ENCODE peak calls at places on chromosomes 13 and 19, in five cellular contexts. One of them, this sample, is unnamed.

GRCh38 chr19:13843104-13843921 is 33.6 kb upstream of the NANOS3 start:
- DNase-seq in K562: no peak
- DNase-seq in H1: peak
- DNase-seq in HepG2: no peak
- DNase-seq in GM12878: no peak
- DNase-seq in this sample: peak

GRCh38 chr13:114264886-114265611 is 16.4 kb upstream of the UPF3A start:
- DNase-seq in K562: no peak
- DNase-seq in H1: no peak
- DNase-seq in HepG2: no peak
- DNase-seq in GM12878: no peak
- DNase-seq in this sample: no peak

GRCh38 chr13:36571444-36571843 is 102.4 kb upstream of the SERTM1 start:
- DNase-seq in K562: no peak
- DNase-seq in H1: no peak
- DNase-seq in HepG2: no peak
- DNase-seq in GM12878: no peak
- DNase-seq in this sample: no peak

GRCh38 chr19:2048959-2049740 is 1.9 kb downstream of the MKNK2 start:
- DNase-seq in K562: no peak
- DNase-seq in H1: no peak
- DNase-seq in HepG2: no peak
- DNase-seq in GM12878: no peak
- DNase-seq in this sample: no peak

GRCh38 chr13:47798906-47799305 is 202.2 kb downstream of the SUCLA2 start:
- DNase-seq in K562: no peak
- DNase-seq in H1: no peak
- DNase-seq in HepG2: peak
- DNase-seq in GM12878: no peak
- DNase-seq in this sample: peak

GRCh38 chr13:47459512-47459911 is 541.6 kb downstream of the SUCLA2 start:
- DNase-seq in K562: no peak
- DNase-seq in H1: no peak
- DNase-seq in HepG2: no peak
- DNase-seq in GM12878: no peak
- DNase-seq in this sample: peak

GRCh38 chr19:12788682-12789097 is 2.6 kb upstream of the JUNB start:
- DNase-seq in K562: no peak
- DNase-seq in H1: no peak
- DNase-seq in HepG2: peak
- DNase-seq in GM12878: peak
- DNase-seq in this sample: peak

GRCh38 chr13:36766295-36766694 is 52.7 kb upstream of the RFXAP start:
- DNase-seq in K562: no peak
- DNase-seq in H1: no peak
- DNase-seq in HepG2: peak
- DNase-seq in GM12878: no peak
- DNase-seq in this sample: peak

GRCh38 chr19:13978306-13978705 is 26.0 kb downstream of the DCAF15 start:
- DNase-seq in K562: peak
- DNase-seq in H1: peak
- DNase-seq in HepG2: no peak
- DNase-seq in GM12878: no peak
- DNase-seq in this sample: peak

GRCh38 chr19:15622991-15623390 is 8.0 kb downstream of the CYP4F8 start:
- DNase-seq in K562: no peak
- DNase-seq in H1: no peak
- DNase-seq in HepG2: no peak
- DNase-seq in GM12878: no peak
- DNase-seq in this sample: no peak

GRCh38 chr13:60453490-60453889 is 56.5 kb downstream of the TDRD3 start:
- DNase-seq in K562: no peak
- DNase-seq in H1: no peak
- DNase-seq in HepG2: no peak
- DNase-seq in GM12878: no peak
- DNase-seq in this sample: peak

GRCh38 chr13:93778548-93778947 is 551.9 kb downstream of the GPC6 start:
- DNase-seq in K562: no peak
- DNase-seq in H1: no peak
- DNase-seq in HepG2: no peak
- DNase-seq in GM12878: no peak
- DNase-seq in this sample: no peak

GRCh38 chr19:19327672-19328071 is 7.0 kb downstream of the MAU2 start:
- DNase-seq in K562: no peak
- DNase-seq in H1: no peak
- DNase-seq in HepG2: no peak
- DNase-seq in GM12878: no peak
- DNase-seq in this sample: no peak

GRCh38 chr13:113539176-113539575 is 45.4 kb upstream of the TFDP1 start:
- DNase-seq in K562: no peak
- DNase-seq in H1: no peak
- DNase-seq in HepG2: no peak
- DNase-seq in GM12878: no peak
- DNase-seq in this sample: no peak

GRCh38 chr13:72808917-72809500 is 27.1 kb downstream of the PIBF1 start:
- DNase-seq in K562: peak
- DNase-seq in H1: no peak
- DNase-seq in HepG2: peak
- DNase-seq in GM12878: no peak
- DNase-seq in this sample: peak

GRCh38 chr13:88896466-88896865 is 1225.3 kb downstream of the SLITRK5 start:
- DNase-seq in K562: no peak
- DNase-seq in H1: no peak
- DNase-seq in HepG2: no peak
- DNase-seq in GM12878: no peak
- DNase-seq in this sample: no peak

GRCh38 chr13:43799191-43799590 is 12.4 kb upstream of the ENOX1 start:
- DNase-seq in K562: no peak
- DNase-seq in H1: no peak
- DNase-seq in HepG2: no peak
- DNase-seq in GM12878: no peak
- DNase-seq in this sample: no peak

GRCh38 chr13:50309872-50310594 is 294.8 kb downstream of the KCNRG start:
- DNase-seq in K562: no peak
- DNase-seq in H1: no peak
- DNase-seq in HepG2: peak
- DNase-seq in GM12878: no peak
- DNase-seq in this sample: peak

GRCh38 chr13:37136187-37136586 is 30.7 kb upstream of the CSNK1A1L start:
- DNase-seq in K562: no peak
- DNase-seq in H1: no peak
- DNase-seq in HepG2: no peak
- DNase-seq in GM12878: no peak
- DNase-seq in this sample: no peak

GRCh38 chr13:99540530-99540929 is 39.3 kb downstream of the TM9SF2 start:
- DNase-seq in K562: no peak
- DNase-seq in H1: no peak
- DNase-seq in HepG2: no peak
- DNase-seq in GM12878: no peak
- DNase-seq in this sample: no peak

GRCh38 chr19:27672309-27673047 is 1540.5 kb downstream of the UQCRFS1 start:
- DNase-seq in K562: no peak
- DNase-seq in H1: no peak
- DNase-seq in HepG2: no peak
- DNase-seq in GM12878: no peak
- DNase-seq in this sample: no peak

DNA sequence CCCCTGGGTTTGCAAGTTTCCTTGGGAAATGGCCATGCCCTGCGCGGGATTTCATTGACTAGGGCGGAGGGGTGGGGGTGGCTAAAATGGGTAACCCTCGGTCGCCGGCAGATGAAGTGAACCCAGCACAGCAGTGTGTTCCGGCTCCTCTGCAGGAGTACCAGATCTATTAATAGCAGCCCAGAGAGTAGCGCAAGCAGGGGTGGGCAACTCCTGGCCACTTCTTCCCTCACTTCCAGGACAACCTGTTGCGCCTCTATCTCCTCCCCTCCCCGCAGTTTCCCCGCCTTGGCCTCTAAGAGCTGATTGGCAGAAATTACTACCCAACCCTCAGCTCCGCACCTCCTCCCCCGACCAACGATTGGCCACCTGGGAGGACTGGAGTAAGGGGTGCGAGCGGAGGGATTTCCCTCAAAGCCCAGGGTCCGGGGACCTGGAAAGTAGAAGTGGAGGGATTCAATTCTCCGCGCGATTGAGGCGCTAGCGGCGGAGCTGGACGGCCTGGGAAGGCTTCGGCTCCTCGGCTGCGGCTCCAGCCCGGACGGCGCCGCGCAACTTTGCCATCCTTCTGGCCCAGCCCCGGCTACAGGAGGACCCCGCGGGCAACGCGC is at the start of gene FREM2:
- DNase-seq in K562: no peak
- DNase-seq in H1: peak
- DNase-seq in HepG2: no peak
- DNase-seq in GM12878: no peak
- DNase-seq in this sample: peak
- TF ChIP-seq EZH2 in K562: no peak
- TF ChIP-seq EZH2 in H1: no peak
- TF ChIP-seq EZH2 in HepG2: no peak
- TF ChIP-seq EZH2 in GM12878: no peak
- TF ChIP-seq EZH2 in this sample: no peak

GRCh38 chr13:40208517-40208916 is 457.9 kb downstream of the FOXO1 start:
- DNase-seq in K562: no peak
- DNase-seq in H1: no peak
- DNase-seq in HepG2: no peak
- DNase-seq in GM12878: peak
- DNase-seq in this sample: no peak

GRCh38 chr13:40215311-40215710 is 451.1 kb downstream of the FOXO1 start:
- DNase-seq in K562: no peak
- DNase-seq in H1: no peak
- DNase-seq in HepG2: no peak
- DNase-seq in GM12878: no peak
- DNase-seq in this sample: no peak

GRCh38 chr13:40215747-40216146 is 450.7 kb downstream of the FOXO1 start:
- DNase-seq in K562: no peak
- DNase-seq in H1: no peak
- DNase-seq in HepG2: no peak
- DNase-seq in GM12878: no peak
- DNase-seq in this sample: no peak

GRCh38 chr13:40210865-40211585 is 455.4 kb downstream of the FOXO1 start:
- DNase-seq in K562: no peak
- DNase-seq in H1: no peak
- DNase-seq in HepG2: no peak
- DNase-seq in GM12878: no peak
- DNase-seq in this sample: no peak

GRCh38 chr13:40211586-40211968 is 454.9 kb downstream of the FOXO1 start:
- DNase-seq in K562: no peak
- DNase-seq in H1: no peak
- DNase-seq in HepG2: no peak
- DNase-seq in GM12878: no peak
- DNase-seq in this sample: no peak
- TF ChIP-seq CREB1 in K562: no peak
- TF ChIP-seq CREB1 in H1: no peak
- TF ChIP-seq CREB1 in HepG2: no peak
- TF ChIP-seq CREB1 in GM12878: no peak
- TF ChIP-seq CREB1 in this sample: no peak

DNA sequence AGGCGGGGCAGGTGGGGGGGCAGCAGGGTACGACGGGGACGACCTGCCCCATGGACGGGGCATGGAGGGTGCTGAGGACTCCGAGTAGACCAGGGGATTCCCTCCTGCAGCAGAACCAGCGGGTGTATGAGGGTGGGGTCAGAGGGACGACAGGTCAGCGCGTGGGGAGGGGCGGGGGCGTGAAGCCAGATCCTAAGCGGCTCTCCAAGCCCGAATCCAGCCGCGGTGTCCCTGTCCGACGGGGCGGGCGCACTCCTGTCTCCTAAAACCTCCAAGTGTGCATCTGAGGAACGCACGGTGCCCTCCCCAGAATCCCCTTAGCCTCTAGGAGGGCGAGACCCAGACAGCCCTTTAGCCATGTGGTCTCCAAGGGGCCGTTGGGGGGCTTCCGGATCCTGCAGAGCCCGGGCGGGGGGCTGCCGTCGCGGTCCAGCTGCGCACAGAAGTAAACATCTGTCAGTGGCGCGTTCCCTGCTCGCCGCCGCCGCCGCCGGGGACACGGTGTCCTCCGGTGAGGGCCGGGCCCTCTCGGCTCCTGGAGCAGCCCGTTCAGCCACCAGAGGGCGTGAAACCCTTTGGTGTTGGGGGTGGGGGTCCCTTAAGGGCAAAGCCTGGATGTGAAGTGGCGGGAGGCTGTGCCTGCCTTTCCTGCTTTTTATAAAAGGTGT is 732 bp downstream of the NRTN start:
- DNase-seq in K562: peak
- DNase-seq in H1: peak
- DNase-seq in HepG2: peak
- DNase-seq in GM12878: no peak
- DNase-seq in this sample: peak
- TF ChIP-seq EZH2 in K562: no peak
- TF ChIP-seq EZH2 in H1: no peak
- TF ChIP-seq EZH2 in HepG2: no peak
- TF ChIP-seq EZH2 in GM12878: no peak
- TF ChIP-seq EZH2 in this sample: no peak

GRCh38 chr19:49676690-49677231 is 310 bp upstream of the PRMT1 start:
- DNase-seq in K562: peak
- DNase-seq in H1: peak
- DNase-seq in HepG2: peak
- DNase-seq in GM12878: peak
- DNase-seq in this sample: peak

GRCh38 chr19:49677901-49678674 is 1.0 kb downstream of the PRMT1 start:
- DNase-seq in K562: peak
- DNase-seq in H1: peak
- DNase-seq in HepG2: peak
- DNase-seq in GM12878: no peak
- DNase-seq in this sample: peak

GRCh38 chr19:49676136-49676689 is 858 bp upstream of the PRMT1 start:
- DNase-seq in K562: peak
- DNase-seq in H1: no peak
- DNase-seq in HepG2: peak
- DNase-seq in GM12878: peak
- DNase-seq in this sample: peak

GRCh38 chr19:49678970-49679831 is 2.1 kb downstream of the PRMT1 start:
- DNase-seq in K562: no peak
- DNase-seq in H1: no peak
- DNase-seq in HepG2: no peak
- DNase-seq in GM12878: no peak
- DNase-seq in this sample: no peak

GRCh38 chr19:49677232-49677881 is at the start of gene PRMT1:
- DNase-seq in K562: peak
- DNase-seq in H1: peak
- DNase-seq in HepG2: peak
- DNase-seq in GM12878: no peak
- DNase-seq in this sample: peak
- TF ChIP-seq CREB1 in K562: no peak
- TF ChIP-seq CREB1 in H1: peak
- TF ChIP-seq CREB1 in HepG2: no peak
- TF ChIP-seq CREB1 in GM12878: no peak
- TF ChIP-seq CREB1 in this sample: no peak

GRCh38 chr13:34942732-34943674 is 933 bp downstream of the NBEA start:
- DNase-seq in K562: no peak
- DNase-seq in H1: peak
- DNase-seq in HepG2: no peak
- DNase-seq in GM12878: no peak
- DNase-seq in this sample: peak
- TF ChIP-seq EZH2 in K562: no peak
- TF ChIP-seq EZH2 in H1: no peak
- TF ChIP-seq EZH2 in HepG2: no peak
- TF ChIP-seq EZH2 in GM12878: no peak
- TF ChIP-seq EZH2 in this sample: no peak

GRCh38 chr19:35509018-35509652 is 4.3 kb downstream of the DMKN start:
- DNase-seq in K562: no peak
- DNase-seq in H1: peak
- DNase-seq in HepG2: peak
- DNase-seq in GM12878: peak
- DNase-seq in this sample: peak
- TF ChIP-seq CREB1 in K562: no peak
- TF ChIP-seq CREB1 in H1: no peak
- TF ChIP-seq CREB1 in HepG2: no peak
- TF ChIP-seq CREB1 in GM12878: no peak
- TF ChIP-seq CREB1 in this sample: no peak